ENCODE peak calls at places on chromosomes 16 and 17, in five cellular contexts. One of them, this sample, is unnamed.

GRCh38 chr17:81961554-81962498 is 839 bp upstream of the NOTUM start:
- DNase-seq in tibial nerve: no peak
- DNase-seq in cardiac muscle cell: no peak
- DNase-seq in AG09309: no peak
- DNase-seq in GM23338: peak; percentile 41
- DNase-seq in this sample: no peak

GRCh38 chr17:64458756-64459155 is 9.8 kb downstream of the MILR1 start:
- DNase-seq in AG09309: no peak
- DNase-seq in tibial nerve: no peak
- DNase-seq in cardiac muscle cell: no peak
- DNase-seq in GM23338: no peak
- DNase-seq in this sample: no peak

GRCh38 chr17:10270258-10270657 is 71.9 kb upstream of the GAS7 start:
- DNase-seq in tibial nerve: no peak
- DNase-seq in GM23338: no peak
- DNase-seq in AG09309: no peak
- DNase-seq in cardiac muscle cell: no peak
- DNase-seq in this sample: peak; percentile 68

GRCh38 chr17:42068979-42069378 is 18.6 kb upstream of the C17orf113 start:
- DNase-seq in cardiac muscle cell: no peak
- DNase-seq in tibial nerve: no peak
- DNase-seq in GM23338: no peak
- DNase-seq in AG09309: no peak
- DNase-seq in this sample: no peak

GRCh38 chr16:29757950-29758466 is 12.2 kb upstream of the C16orf54 start:
- DNase-seq in tibial nerve: no peak
- DNase-seq in cardiac muscle cell: peak; percentile 90
- DNase-seq in GM23338: no peak
- DNase-seq in AG09309: peak; percentile 59
- DNase-seq in this sample: peak; percentile 93

GRCh38 chr17:78974635-78975591 is 4.8 kb downstream of the LGALS3BP start:
- DNase-seq in AG09309: peak; percentile 67
- DNase-seq in GM23338: peak; percentile 69
- DNase-seq in tibial nerve: peak; percentile 75
- DNase-seq in cardiac muscle cell: peak; percentile 85
- DNase-seq in this sample: peak; percentile 89

GRCh38 chr16:23670137-23670776 is 8.4 kb upstream of the PLK1 start:
- DNase-seq in cardiac muscle cell: peak; percentile 61
- DNase-seq in GM23338: no peak
- DNase-seq in AG09309: peak; percentile 50
- DNase-seq in tibial nerve: no peak
- DNase-seq in this sample: peak; percentile 62

GRCh38 chr16:75947626-75948239 is 221.4 kb upstream of the CPHXL start:
- DNase-seq in cardiac muscle cell: no peak
- DNase-seq in GM23338: no peak
- DNase-seq in tibial nerve: no peak
- DNase-seq in AG09309: no peak
- DNase-seq in this sample: no peak

GRCh38 chr17:27563532-27563931 is 67.5 kb upstream of the LGALS9 start:
- DNase-seq in tibial nerve: no peak
- DNase-seq in cardiac muscle cell: no peak
- DNase-seq in GM23338: no peak
- DNase-seq in AG09309: no peak
- DNase-seq in this sample: no peak
- H3K4me3 ChIP-seq in tibial nerve: no peak overlapping the region
- H3K4me3 ChIP-seq in cardiac muscle cell: no peak overlapping the region
- H3K4me3 ChIP-seq in GM23338: no peak overlapping the region
- H3K4me3 ChIP-seq in AG09309: no peak overlapping the region
- H3K4me3 ChIP-seq in this sample: no peak overlapping the region

GRCh38 chr17:77433385-77434135 is 292.8 kb downstream of the SEC14L1 start:
- DNase-seq in AG09309: no peak
- DNase-seq in GM23338: no peak
- DNase-seq in tibial nerve: no peak
- DNase-seq in cardiac muscle cell: peak; percentile 79
- DNase-seq in this sample: peak; percentile 80
- H3K4me3 ChIP-seq in AG09309: no peak overlapping the region
- H3K4me3 ChIP-seq in GM23338: no peak overlapping the region
- H3K4me3 ChIP-seq in tibial nerve: no peak overlapping the region
- H3K4me3 ChIP-seq in cardiac muscle cell: no peak overlapping the region
- H3K4me3 ChIP-seq in this sample: peak overlapping the region; percentile 21

GRCh38 chr16:3017262-3017805 is 649 bp downstream of the CLDN6 start:
- DNase-seq in AG09309: no peak
- DNase-seq in tibial nerve: no peak
- DNase-seq in cardiac muscle cell: no peak
- DNase-seq in GM23338: peak; percentile 33
- DNase-seq in this sample: no peak
- H3K4me3 ChIP-seq in AG09309: no peak overlapping the region
- H3K4me3 ChIP-seq in tibial nerve: no peak overlapping the region
- H3K4me3 ChIP-seq in cardiac muscle cell: peak overlapping the region; percentile 76
- H3K4me3 ChIP-seq in GM23338: peak overlapping the region; percentile 99
- H3K4me3 ChIP-seq in this sample: no peak overlapping the region

GRCh38 chr17:57550671-57551315 is 194.3 kb downstream of the CCDC182 start:
- DNase-seq in AG09309: no peak
- DNase-seq in cardiac muscle cell: no peak
- DNase-seq in GM23338: no peak
- DNase-seq in tibial nerve: no peak
- DNase-seq in this sample: no peak

GRCh38 chr17:57551321-57552079 is 193.6 kb downstream of the CCDC182 start:
- DNase-seq in AG09309: no peak
- DNase-seq in GM23338: no peak
- DNase-seq in cardiac muscle cell: no peak
- DNase-seq in tibial nerve: no peak
- DNase-seq in this sample: no peak

GRCh38 chr17:57549468-57549867 is 195.6 kb downstream of the CCDC182 start:
- DNase-seq in GM23338: no peak
- DNase-seq in tibial nerve: no peak
- DNase-seq in AG09309: no peak
- DNase-seq in cardiac muscle cell: no peak
- DNase-seq in this sample: no peak

GRCh38 chr17:57548421-57549385 is 196.4 kb downstream of the CCDC182 start:
- DNase-seq in tibial nerve: no peak
- DNase-seq in AG09309: no peak
- DNase-seq in cardiac muscle cell: peak; percentile 48
- DNase-seq in GM23338: no peak
- DNase-seq in this sample: peak; percentile 85

DNA sequence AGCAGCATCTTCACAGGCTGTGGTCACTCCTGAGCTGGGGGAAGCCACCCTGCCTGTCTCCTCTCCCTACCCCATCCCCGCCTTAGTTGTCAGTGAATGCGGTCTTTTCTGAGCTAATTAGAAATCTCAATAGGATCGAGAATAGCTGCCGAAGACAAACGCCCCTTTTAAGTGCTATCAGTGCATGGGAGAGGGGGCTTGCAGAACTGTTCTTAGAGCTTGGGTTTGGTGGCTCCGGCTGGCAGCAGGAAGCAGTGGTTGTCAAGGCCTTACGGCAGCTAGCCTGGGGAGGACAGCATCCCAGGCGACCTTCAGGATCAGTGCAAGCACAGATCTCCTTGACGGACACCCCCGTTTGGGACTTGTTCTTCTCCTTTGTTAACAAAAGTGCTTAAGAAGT is 195.1 kb downstream of the CCDC182 start:
- DNase-seq in tibial nerve: no peak
- DNase-seq in GM23338: no peak
- DNase-seq in AG09309: no peak
- DNase-seq in cardiac muscle cell: no peak
- DNase-seq in this sample: no peak
- H3K4me3 ChIP-seq in tibial nerve: no peak overlapping the region
- H3K4me3 ChIP-seq in GM23338: no peak overlapping the region
- H3K4me3 ChIP-seq in AG09309: no peak overlapping the region
- H3K4me3 ChIP-seq in cardiac muscle cell: no peak overlapping the region
- H3K4me3 ChIP-seq in this sample: no peak overlapping the region

DNA sequence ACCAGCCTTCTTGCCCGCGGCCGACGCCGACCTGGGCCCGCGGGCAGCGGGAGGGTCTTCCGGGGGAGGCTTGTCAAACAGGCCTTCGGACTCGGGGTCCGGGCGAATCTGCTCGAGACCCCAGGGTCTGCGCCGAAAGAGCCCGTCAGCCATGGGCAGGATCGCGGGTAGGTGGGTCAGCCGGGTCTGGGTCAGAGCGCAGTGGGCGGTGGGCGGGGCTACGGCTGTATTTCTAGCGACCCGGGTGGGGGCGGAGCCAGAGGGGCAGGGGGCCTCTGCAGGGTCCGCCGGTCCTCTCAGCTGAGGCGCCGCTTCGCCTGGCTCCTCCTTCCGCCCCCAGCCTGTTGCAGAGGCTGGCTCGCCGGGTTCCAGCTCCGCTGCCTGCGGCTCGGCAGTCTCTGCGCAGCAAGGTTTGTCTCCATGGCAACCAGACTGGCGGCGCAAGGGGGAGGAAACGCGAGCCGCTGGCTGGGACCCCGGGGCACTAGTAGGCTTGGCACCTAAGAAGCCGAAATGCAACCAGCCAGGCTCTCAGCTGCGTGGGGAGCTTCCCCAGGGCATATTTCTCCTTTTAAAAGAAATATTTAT is 14.5 kb downstream of the MIS12 start:
- DNase-seq in GM23338: peak; percentile 99
- DNase-seq in cardiac muscle cell: peak; percentile 90
- DNase-seq in AG09309: peak; percentile 50
- DNase-seq in tibial nerve: peak; percentile 19
- DNase-seq in this sample: peak; percentile 88
- H3K4me3 ChIP-seq in GM23338: peak overlapping the region; percentile 91
- H3K4me3 ChIP-seq in cardiac muscle cell: peak overlapping the region; percentile 53
- H3K4me3 ChIP-seq in AG09309: peak overlapping the region; percentile 69
- H3K4me3 ChIP-seq in tibial nerve: peak overlapping the region; percentile 61
- H3K4me3 ChIP-seq in this sample: peak overlapping the region; percentile 75